ENCODE peak calls at places on chromosomes 11 and 22, in four cellular contexts. C is body of pancreas, X is AG09309, M is RWPE1. L is an unnamed sample.

GRCh38 chr11:65417702-65418430 is 4.7 kb upstream of the NEAT1 start:
- DNase-seq in M (no peak), X (no peak), C (peak), L (no peak)

GRCh38 chr11:66373261-66373660 is 1.7 kb upstream of the SLC29A2 start:
- DNase-seq in M (no peak), X (no peak), C (no peak), L (no peak)

GRCh38 chr11:113184498-113184897 is 129.9 kb upstream of the TTC12 start:
- DNase-seq in X (peak), C (no peak), M (peak), L (peak)

GRCh38 chr11:34182921-34183685 is 77.7 kb downstream of the NAT10 start:
- DNase-seq in M (no peak), X (no peak), C (no peak), L (no peak)

GRCh38 chr22:27419473-27419872 is 382.1 kb downstream of the MN1 start:
- DNase-seq in X (no peak), M (no peak), C (no peak), L (no peak)

GRCh38 chr11:134712228-134713145 is 300.4 kb upstream of the B3GAT1 start:
- DNase-seq in M (no peak), X (no peak), C (no peak), L (no peak)

GRCh38 chr11:121358775-121359174 is 66.2 kb downstream of the SC5D start:
- DNase-seq in M (no peak), C (no peak), X (no peak), L (no peak)

GRCh38 chr22:48944756-48945620 is 882.7 kb downstream of the BRD1 start:
- DNase-seq in C (no peak), X (no peak), M (no peak), L (no peak)

GRCh38 chr11:46534713-46535112 is 59.1 kb downstream of the AMBRA1 start:
- DNase-seq in M (no peak), X (no peak), C (no peak), L (no peak)

GRCh38 chr11:37504925-37505324 is 906.9 kb upstream of the RAG2 start:
- DNase-seq in X (no peak), M (peak), C (no peak), L (peak)

GRCh38 chr22:24442352-24442744 is 14.9 kb downstream of the ADORA2A start:
- DNase-seq in X (no peak), M (no peak), C (no peak), L (no peak)

GRCh38 chr11:86672007-86672621 is at the start of gene ME3:
- DNase-seq in C (peak), X (no peak), M (peak), L (no peak)

GRCh38 chr11:35629914-35630313 is 11.7 kb downstream of the FJX1 start:
- DNase-seq in X (peak), M (peak), C (peak), L (peak)

GRCh38 chr11:114678125-114679036 is at the start of gene NXPE2:
- DNase-seq in C (no peak), M (peak), X (no peak), L (peak)

GRCh38 chr11:79236541-79236971 is 204.3 kb downstream of the TENM4 start:
- DNase-seq in C (no peak), M (no peak), X (peak), L (peak)

GRCh38 chr11:102118937-102119336 is 8.7 kb downstream of the YAP1 start:
- DNase-seq in C (no peak), M (no peak), X (no peak), L (no peak)

GRCh38 chr22:42433754-42434153 is 1.6 kb upstream of the NFAM1 start:
- DNase-seq in C (no peak), M (peak), X (no peak), L (no peak)

GRCh38 chr11:833114-833791 is 501 bp downstream of the CD151 start:
- DNase-seq in X (no peak), C (peak), M (no peak), L (no peak)

GRCh38 chr11:107577312-107577711 is 11.8 kb upstream of the ALKBH8 start:
- DNase-seq in M (no peak), X (no peak), C (no peak), L (no peak)

GRCh38 chr11:88288560-88288959 is 49.0 kb downstream of the CTSC start:
- DNase-seq in C (no peak), X (no peak), M (no peak), L (no peak)

DNA sequence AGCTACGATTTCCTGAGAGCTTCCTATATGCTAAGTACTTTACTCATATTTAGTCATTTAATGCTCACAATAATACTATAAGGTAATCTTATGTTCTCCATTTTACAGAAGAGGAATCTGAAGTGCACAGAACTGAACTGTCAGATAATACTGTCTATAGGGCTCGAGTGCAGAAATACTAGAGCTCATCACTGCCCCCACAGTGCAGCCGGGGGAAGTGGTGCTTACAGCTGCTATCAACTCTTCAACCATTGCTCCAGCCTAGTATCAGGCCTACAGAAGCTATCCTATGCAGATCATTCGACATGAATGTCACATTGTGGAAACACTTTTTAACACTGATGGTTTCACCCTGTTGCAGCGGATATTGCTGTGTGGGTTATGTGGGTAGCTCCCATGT is 929.9 kb downstream of the NTM start:
- DNase-seq in X (no peak), C (no peak), M (no peak), L (no peak)
- TF ChIP-seq CTCF in X (peak), C (no peak), M (no peak), L (peak)

DNA sequence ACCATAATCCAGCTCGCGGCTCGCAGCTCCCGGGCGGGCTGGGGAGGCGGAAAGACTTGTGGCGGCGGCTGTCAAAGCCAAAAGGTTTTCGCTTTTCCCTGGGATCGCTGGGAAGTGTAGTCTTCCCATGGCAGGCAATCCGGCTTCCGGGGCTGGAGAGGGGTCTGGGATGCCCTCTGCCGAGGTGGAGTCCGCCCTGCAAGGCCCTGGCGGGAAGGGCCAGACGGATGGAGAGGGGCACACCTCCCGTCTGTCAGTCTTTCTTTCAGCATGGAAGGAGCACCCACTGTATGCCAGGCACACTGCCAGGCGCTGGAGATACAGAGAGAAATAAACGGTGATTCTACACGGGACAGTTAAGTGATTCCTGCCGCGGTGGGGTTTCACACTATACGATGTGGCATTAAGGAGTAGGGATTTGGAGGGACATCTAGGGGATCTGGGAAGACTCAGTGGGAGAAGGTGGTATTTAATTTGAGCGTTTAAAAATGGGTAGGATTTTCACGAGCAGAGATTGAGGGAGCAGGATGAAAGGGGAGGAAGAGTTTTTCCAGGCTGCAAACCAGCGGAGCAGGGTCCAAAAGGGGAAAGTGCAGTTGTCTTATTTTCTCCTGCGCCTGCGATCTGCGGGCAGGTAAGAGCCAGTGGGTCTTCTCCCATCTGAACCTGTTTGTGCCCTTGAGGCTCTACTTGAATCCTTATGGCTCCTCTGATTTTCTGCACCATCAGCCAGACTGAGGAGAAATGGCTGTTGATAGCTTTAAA is at the start of gene BACE1:
- DNase-seq in C (peak), X (peak), M (peak), L (peak)
- TF ChIP-seq CTCF in C (peak), X (peak), M (peak), L (peak)

DNA sequence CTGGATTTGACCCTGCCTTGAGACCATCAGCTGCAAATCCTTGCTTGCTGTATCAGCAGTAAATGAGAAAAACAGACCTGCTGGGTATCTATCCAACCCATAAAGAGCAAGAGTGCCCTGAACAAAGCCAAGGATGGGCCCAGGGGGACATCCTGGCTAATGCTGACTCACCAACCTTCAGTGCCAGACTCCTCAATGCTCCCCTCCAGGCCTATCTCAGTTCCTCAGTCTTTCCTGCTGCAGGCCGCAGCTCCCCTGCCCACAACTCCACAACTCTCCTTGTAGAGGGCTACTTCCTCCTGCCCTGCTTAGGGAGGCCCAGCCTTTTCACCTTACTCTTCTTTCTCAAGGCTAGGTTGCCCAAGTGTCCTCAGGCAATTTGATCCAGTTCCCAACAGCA is 2.6 kb downstream of the LAMTOR1 start:
- DNase-seq in M (no peak), C (no peak), X (no peak), L (no peak)
- TF ChIP-seq CTCF in M (no peak), C (no peak), X (no peak), L (no peak)

DNA sequence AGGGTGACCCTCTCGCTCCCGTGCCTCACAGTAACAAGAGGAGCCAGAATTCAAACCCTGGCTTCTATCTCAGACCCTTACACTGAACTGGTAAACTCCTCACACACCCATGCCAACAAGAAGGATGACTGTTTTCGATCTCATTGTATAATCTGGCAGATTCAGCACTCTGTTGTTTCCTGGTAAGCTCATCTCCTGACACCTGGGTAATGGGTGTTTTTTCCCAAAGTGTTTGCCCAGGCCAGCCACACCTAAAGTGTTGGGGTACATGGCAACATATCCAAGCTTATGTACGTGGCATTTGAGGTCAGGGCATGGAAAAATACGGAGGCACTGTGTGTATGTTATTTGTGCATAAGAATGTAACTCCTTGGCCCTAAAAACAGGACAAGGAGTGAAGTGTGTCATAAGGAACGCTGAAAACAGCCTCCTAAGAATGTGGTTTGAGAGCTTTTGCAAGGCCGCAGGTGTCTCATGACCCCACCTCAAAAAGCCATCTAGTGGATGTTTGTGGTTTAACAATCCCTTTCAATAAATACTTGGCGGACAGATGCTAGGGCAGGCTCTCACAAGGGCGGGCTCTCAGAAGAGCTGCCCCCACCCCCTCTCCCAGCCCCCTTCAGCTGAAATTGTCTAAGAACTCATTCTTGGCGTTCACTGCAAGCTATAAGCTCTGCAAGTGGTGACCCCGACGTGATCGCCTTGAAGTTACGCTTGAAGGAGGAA is at the start of gene MS4A15:
- DNase-seq in M (peak), C (peak), X (no peak), L (no peak)
- TF ChIP-seq CTCF in M (no peak), C (peak), X (no peak), L (peak)